ENCODE peak calls at places on chromosomes 2 and 18, in nine cellular contexts. W is left cardiac atrium; N is activated CD4-positive, alpha-beta T cell treated with anti-CD3 and anti-CD28 coated beads, Interleukin-2, amount 50 U/mL, for 48 hours; K is HL-60; O is sigmoid colon; B is fibroblast of mammary gland; G is foreskin fibroblast; F is NCI-H1092 treated with DMSO at 0.1 percent for 48 hours; A is HuH-7. R is an unnamed sample.

GRCh38 chr2:169109502-169110409 is 40.4 kb downstream of the DHRS9 start:
- DNase-seq in W (peak; percentile 79), G (no peak), N (peak; percentile 75), O (peak; percentile 76), K (peak; percentile 80), A (peak; percentile 82), F (peak; percentile 54), B (peak; percentile 73), R (peak; percentile 80)

GRCh38 chr2:72084584-72084976 is 63.1 kb downstream of the CYP26B1 start:
- DNase-seq in O (no peak), K (no peak), W (no peak), B (no peak), N (no peak), F (no peak), A (no peak), G (peak; percentile 2), R (no peak)

GRCh38 chr18:23693849-23694248 is 4.6 kb downstream of the LAMA3 start:
- DNase-seq in O (no peak), F (no peak), N (no peak), G (no peak), A (no peak), K (no peak), B (no peak), W (no peak), R (no peak)

GRCh38 chr2:240917009-240917683 is 11.0 kb downstream of the CROCC2 start:
- DNase-seq in K (no peak), G (no peak), F (no peak), B (no peak), O (peak; percentile 63), N (no peak), A (no peak), W (peak; percentile 25), R (no peak)

GRCh38 chr18:79680100-79680879 is 687 bp downstream of the CTDP1 start:
- DNase-seq in K (peak; percentile 75), O (no peak), G (peak; percentile 39), N (peak; percentile 56), W (peak; percentile 46), A (peak; percentile 44), F (no peak), B (peak; percentile 62), R (peak; percentile 81)

GRCh38 chr2:235639387-235639786 is 145.5 kb downstream of the AGAP1 start:
- DNase-seq in G (peak; percentile 93), F (no peak), O (peak; percentile 96), K (no peak), W (peak; percentile 78), B (peak; percentile 93), A (no peak), N (no peak), R (peak; percentile 62)

GRCh38 chr2:196284901-196285589 is 113.7 kb upstream of the STK17B start:
- DNase-seq in B (no peak), W (no peak), F (no peak), N (no peak), K (no peak), A (no peak), G (no peak), O (no peak), R (no peak)

GRCh38 chr2:9423922-9424272 is 443 bp downstream of the CPSF3 start:
- DNase-seq in A (no peak), N (no peak), F (no peak), K (peak; percentile 9), G (no peak), O (no peak), B (peak; percentile 34), W (no peak), R (peak; percentile 47)

GRCh38 chr2:173823540-173823939 is 141.6 kb downstream of the SP3 start:
- DNase-seq in G (no peak), K (no peak), N (no peak), A (no peak), O (no peak), F (no peak), B (no peak), W (no peak), R (no peak)

GRCh38 chr2:232761301-232761907 is 15.0 kb downstream of the KCNJ13 start:
- DNase-seq in W (no peak), A (peak; percentile 17), G (peak; percentile 1), O (no peak), F (peak; percentile 0), K (peak; percentile 21), B (peak; percentile 37), N (no peak), R (peak; percentile 60)

GRCh38 chr2:238325694-238326093 is 5.4 kb downstream of the TRAF3IP1 start:
- DNase-seq in A (no peak), W (no peak), N (no peak), F (no peak), B (no peak), G (no peak), K (no peak), O (no peak), R (no peak)

GRCh38 chr2:232731470-232731869 is 34.3 kb downstream of the GIGYF2 start:
- DNase-seq in G (no peak), F (no peak), O (no peak), W (no peak), N (no peak), A (no peak), K (no peak), B (peak; percentile 59), R (peak; percentile 11)

GRCh38 chr18:50013363-50014138 is 181.4 kb downstream of the MYO5B start:
- DNase-seq in B (peak; percentile 37), W (no peak), F (no peak), G (peak; percentile 66), N (no peak), A (no peak), K (no peak), O (no peak), R (peak; percentile 56)

GRCh38 chr2:29072251-29072650 is 2.1 kb downstream of the PCARE start:
- DNase-seq in F (no peak), N (no peak), B (no peak), A (no peak), G (no peak), K (no peak), W (no peak), O (no peak), R (no peak)

GRCh38 chr2:71991397-71991796 is 156.3 kb downstream of the CYP26B1 start:
- DNase-seq in O (no peak), F (no peak), K (no peak), N (no peak), W (no peak), B (no peak), A (no peak), G (no peak), R (no peak)

GRCh38 chr2:157827377-157827776 is 48.8 kb downstream of the ACVR1 start:
- DNase-seq in W (no peak), F (no peak), G (no peak), O (no peak), N (no peak), K (no peak), B (no peak), A (no peak), R (no peak)

GRCh38 chr2:28488083-28488482 is 7.8 kb upstream of the PLB1 start:
- DNase-seq in O (no peak), F (no peak), G (no peak), N (no peak), K (no peak), A (no peak), W (no peak), B (no peak), R (no peak)

GRCh38 chr2:142286618-142287017 is 155.8 kb upstream of the LRP1B start:
- DNase-seq in F (no peak), W (no peak), O (no peak), K (peak; percentile 5), G (no peak), B (no peak), A (peak; percentile 52), N (no peak), R (peak; percentile 44)

GRCh38 chr18:42030586-42031182 is 75.7 kb downstream of the PIK3C3 start:
- DNase-seq in G (no peak), W (no peak), O (no peak), K (peak; percentile 12), A (peak; percentile 26), B (peak; percentile 20), F (no peak), N (no peak), R (peak; percentile 30)

GRCh38 chr2:239878686-239879085 is 146.5 kb downstream of the NDUFA10 start:
- DNase-seq in K (no peak), O (no peak), W (no peak), B (no peak), N (no peak), A (no peak), G (no peak), F (no peak), R (no peak)

GRCh38 chr2:217932661-217933325 is 70.0 kb downstream of the TNS1 start:
- DNase-seq in W (peak; percentile 64), N (no peak), F (no peak), A (no peak), O (no peak), G (no peak), K (no peak), B (no peak), R (no peak)

GRCh38 chr2:20457027-20457426 is 10.2 kb downstream of the RHOB start:
- DNase-seq in G (no peak), N (no peak), A (no peak), W (no peak), F (no peak), O (no peak), K (no peak), B (peak; percentile 50), R (no peak)

GRCh38 chr2:22904126-22904684 is 480.8 kb upstream of the KLHL29 start:
- DNase-seq in K (no peak), W (peak; percentile 33), G (no peak), B (peak; percentile 1), A (peak; percentile 37), N (peak; percentile 8), O (no peak), F (no peak), R (peak; percentile 1)

GRCh38 chr2:160406591-160407392 is 86.8 kb downstream of the RBMS1 start:
- DNase-seq in K (peak; percentile 91), F (peak; percentile 22), W (peak; percentile 59), B (peak; percentile 77), A (no peak), O (peak; percentile 80), G (peak; percentile 42), N (peak; percentile 61), R (peak; percentile 67)

GRCh38 chr2:20611077-20611843 is 39.6 kb downstream of the HS1BP3 start:
- DNase-seq in W (peak; percentile 83), N (no peak), O (peak; percentile 95), B (peak; percentile 98), A (no peak), G (no peak), K (no peak), F (no peak), R (no peak)

GRCh38 chr2:104213758-104214157 is 640.2 kb upstream of the POU3F3 start:
- DNase-seq in G (no peak), N (no peak), W (no peak), A (no peak), K (no peak), B (no peak), F (no peak), O (no peak), R (no peak)

GRCh38 chr2:127514485-127514884 is 11.8 kb downstream of the IWS1 start:
- DNase-seq in W (peak; percentile 31), B (no peak), K (no peak), F (no peak), A (no peak), O (no peak), N (no peak), G (no peak), R (no peak)

GRCh38 chr2:64018715-64019082 is 529 bp downstream of the VPS54 start:
- DNase-seq in N (peak; percentile 44), K (peak; percentile 29), A (peak; percentile 31), W (peak; percentile 63), G (peak; percentile 23), O (peak; percentile 76), B (peak; percentile 43), F (peak; percentile 49), R (peak; percentile 43)

GRCh38 chr18:267688-268552 is at the start of gene THOC1:
- DNase-seq in F (peak; percentile 74), B (peak; percentile 94), G (peak; percentile 92), K (peak; percentile 97), O (peak; percentile 96), N (peak; percentile 94), A (peak; percentile 87), W (peak; percentile 96), R (peak; percentile 96)

GRCh38 chr2:152307863-152308262 is 27.1 kb upstream of the FMNL2 start:
- DNase-seq in G (no peak), W (no peak), F (no peak), N (no peak), B (no peak), O (no peak), K (no peak), A (no peak), R (peak; percentile 44)

R was measured in epithelial cell of esophagus.